ENCODE peak calls at places on chromosome 16, in ten cellular contexts. X is A549, Q is PC-9, W is cardiac muscle cell, P is neural progenitor cell, J is mucosa of descending colon, U is tibial artery, H is endothelial cell, A is pancreas, E is body of pancreas. B is an unnamed sample.

GRCh38 chr16:30028438-30029093 is 2.5 kb downstream of the TLCD3B start:
- DNase-seq in J (no peak), X (no peak), P (peak), A (no peak), Q (peak), E (no peak), W (peak), H (peak), U (no peak), B (no peak)

GRCh38 chr16:53792161-53792951 is 88.4 kb downstream of the FTO start:
- DNase-seq in E (no peak), A (no peak), U (no peak), Q (no peak), J (no peak), W (no peak), X (no peak), H (no peak), P (no peak), B (no peak)

GRCh38 chr16:75241955-75242354 is 9.5 kb downstream of the BCAR1 start:
- DNase-seq in U (no peak), A (no peak), W (no peak), J (no peak), P (no peak), X (no peak), Q (no peak), E (no peak), H (no peak), B (no peak)

GRCh38 chr16:80346160-80346632 is 194.6 kb upstream of the DYNLRB2 start:
- DNase-seq in Q (no peak), H (no peak), J (no peak), A (no peak), X (no peak), W (no peak), U (no peak), P (peak), E (no peak), B (no peak)

GRCh38 chr16:15643453-15644305 is 725 bp upstream of the MARF1 start:
- DNase-seq in U (no peak), P (no peak), J (peak), A (no peak), E (peak), X (peak), Q (peak), H (no peak), W (peak), B (no peak)

GRCh38 chr16:22642689-22643088 is 132.0 kb downstream of the NPIPB5 start:
- DNase-seq in H (no peak), Q (no peak), J (no peak), W (no peak), E (no peak), P (no peak), X (no peak), U (no peak), A (no peak), B (no peak)

GRCh38 chr16:53744449-53744848 is 40.5 kb downstream of the FTO start:
- DNase-seq in X (no peak), U (no peak), Q (peak), H (no peak), J (no peak), E (no peak), P (no peak), W (no peak), A (no peak), B (no peak)

GRCh38 chr16:11112723-11113348 is 143.2 kb downstream of the SOCS1 start:
- DNase-seq in E (peak), A (peak), X (no peak), J (no peak), H (no peak), P (no peak), Q (no peak), W (no peak), U (no peak), B (no peak)

GRCh38 chr16:83842755-83843507 is 35.2 kb downstream of the HSBP1 start:
- DNase-seq in H (no peak), X (no peak), A (no peak), W (no peak), Q (no peak), J (no peak), P (peak), E (no peak), U (no peak), B (no peak)

GRCh38 chr16:27366687-27367462 is 35.1 kb upstream of the IL21R start:
- DNase-seq in E (no peak), H (no peak), Q (no peak), J (no peak), W (no peak), X (no peak), U (no peak), A (no peak), P (no peak), B (no peak)

GRCh38 chr16:66661210-66661560 is 35.4 kb downstream of the CMTM4 start:
- DNase-seq in Q (no peak), H (no peak), X (no peak), W (no peak), J (no peak), P (no peak), A (no peak), E (no peak), U (no peak), B (no peak)

GRCh38 chr16:4693956-4694663 is 748 bp downstream of the NUDT16L1 start:
- DNase-seq in W (peak), U (no peak), X (peak), J (peak), H (peak), A (peak), P (peak), Q (peak), E (peak), B (no peak)

GRCh38 chr16:10552998-10553491 is 27.4 kb downstream of the EMP2 start:
- DNase-seq in P (peak), X (peak), U (peak), E (peak), A (no peak), W (peak), J (peak), Q (peak), H (no peak), B (no peak)

GRCh38 chr16:29816694-29817441 is 916 bp downstream of the PAGR1 start:
- DNase-seq in Q (peak), W (peak), X (peak), E (peak), P (peak), J (peak), U (peak), A (peak), H (peak), B (no peak)

GRCh38 chr16:29316673-29317237 is 89.8 kb downstream of the NPIPB11 start:
- DNase-seq in A (peak), X (no peak), Q (no peak), U (no peak), E (peak), J (no peak), W (no peak), H (no peak), P (no peak), B (no peak)

GRCh38 chr16:48560692-48561091 is 49.3 kb downstream of the N4BP1 start:
- DNase-seq in E (no peak), Q (no peak), J (no peak), P (no peak), U (no peak), A (no peak), W (no peak), H (no peak), X (no peak), B (no peak)

GRCh38 chr16:56425439-56425832 is at the start of gene AMFR:
- DNase-seq in E (peak), J (peak), W (peak), X (peak), H (peak), A (peak), P (peak), Q (peak), U (peak), B (no peak)

GRCh38 chr16:56657555-56658430 is at the start of gene MT1F:
- DNase-seq in U (peak), J (peak), A (peak), E (peak), Q (peak), P (peak), H (no peak), X (peak), W (peak), B (peak)

GRCh38 chr16:74275031-74275636 is 21.5 kb upstream of the PSMD7 start:
- DNase-seq in X (peak), P (no peak), J (no peak), E (no peak), W (peak), Q (no peak), H (no peak), A (no peak), U (no peak), B (no peak)

GRCh38 chr16:28924762-28925385 is at the start of gene RABEP2:
- DNase-seq in X (peak), P (peak), E (peak), U (peak), A (peak), H (peak), W (peak), J (peak), Q (peak), B (peak)

GRCh38 chr16:81715358-81716196 is 63.5 kb upstream of the PLCG2 start:
- DNase-seq in U (no peak), A (no peak), P (no peak), Q (no peak), W (no peak), J (no peak), E (no peak), X (no peak), H (no peak), B (no peak)

GRCh38 chr16:71341881-71342280 is 16.6 kb upstream of the CALB2 start:
- DNase-seq in W (no peak), J (no peak), Q (no peak), X (no peak), U (no peak), A (no peak), P (no peak), H (no peak), E (no peak), B (no peak)

GRCh38 chr16:85757341-85757822 is 6.5 kb upstream of the C16orf74 start:
- DNase-seq in X (no peak), A (no peak), Q (no peak), W (no peak), U (no peak), H (no peak), E (no peak), J (no peak), P (no peak), B (no peak)

GRCh38 chr16:54287758-54288591 is 1.4 kb upstream of the IRX3 start:
- DNase-seq in E (no peak), U (no peak), Q (peak), P (peak), W (peak), A (no peak), X (no peak), J (no peak), H (peak), B (no peak)

GRCh38 chr16:47342055-47342454 is 118.8 kb downstream of the ITFG1 start:
- DNase-seq in P (no peak), H (no peak), X (no peak), U (no peak), E (no peak), A (no peak), J (no peak), W (no peak), Q (no peak), B (no peak)

GRCh38 chr16:23342083-23342640 is 40.1 kb downstream of the SCNN1B start:
- DNase-seq in E (no peak), U (no peak), A (no peak), X (no peak), P (no peak), Q (no peak), J (peak), H (no peak), W (no peak), B (no peak)

GRCh38 chr16:22353188-22353919 is 21.1 kb downstream of the CDR2 start:
- DNase-seq in X (no peak), U (no peak), A (no peak), E (no peak), W (no peak), J (peak), H (no peak), Q (peak), P (no peak), B (no peak)

GRCh38 chr16:911101-911500 is 59.7 kb downstream of the LMF1 start:
- DNase-seq in W (no peak), U (no peak), Q (no peak), P (no peak), H (no peak), J (no peak), X (no peak), A (no peak), E (no peak), B (no peak)

GRCh38 chr16:52407778-52408177 is 139.2 kb downstream of the TOX3 start:
- DNase-seq in A (no peak), W (no peak), J (no peak), E (no peak), P (no peak), Q (no peak), X (no peak), U (no peak), H (no peak), B (no peak)

GRCh38 chr16:838741-839140 is 38.2 kb upstream of the GNG13 start:
- DNase-seq in P (no peak), Q (no peak), E (no peak), H (no peak), X (no peak), A (no peak), W (no peak), J (no peak), U (no peak), B (no peak)

GRCh38 chr16:68993421-68993820 is 112.0 kb upstream of the HAS3 start:
- DNase-seq in Q (no peak), U (no peak), A (no peak), J (no peak), H (no peak), P (no peak), E (no peak), W (no peak), X (no peak), B (no peak)

GRCh38 chr16:68997564-68997963 is 107.9 kb upstream of the HAS3 start:
- DNase-seq in E (no peak), Q (no peak), W (no peak), P (no peak), A (no peak), J (no peak), U (no peak), X (no peak), H (no peak), B (no peak)

GRCh38 chr16:68993885-68994284 is 111.6 kb upstream of the HAS3 start:
- DNase-seq in W (no peak), Q (no peak), X (peak), P (no peak), H (no peak), E (no peak), U (no peak), A (no peak), J (no peak), B (no peak)

GRCh38 chr16:68994324-68994723 is 111.1 kb upstream of the HAS3 start:
- DNase-seq in W (no peak), X (no peak), U (no peak), P (no peak), A (no peak), J (no peak), Q (no peak), H (no peak), E (no peak), B (no peak)

DNA sequence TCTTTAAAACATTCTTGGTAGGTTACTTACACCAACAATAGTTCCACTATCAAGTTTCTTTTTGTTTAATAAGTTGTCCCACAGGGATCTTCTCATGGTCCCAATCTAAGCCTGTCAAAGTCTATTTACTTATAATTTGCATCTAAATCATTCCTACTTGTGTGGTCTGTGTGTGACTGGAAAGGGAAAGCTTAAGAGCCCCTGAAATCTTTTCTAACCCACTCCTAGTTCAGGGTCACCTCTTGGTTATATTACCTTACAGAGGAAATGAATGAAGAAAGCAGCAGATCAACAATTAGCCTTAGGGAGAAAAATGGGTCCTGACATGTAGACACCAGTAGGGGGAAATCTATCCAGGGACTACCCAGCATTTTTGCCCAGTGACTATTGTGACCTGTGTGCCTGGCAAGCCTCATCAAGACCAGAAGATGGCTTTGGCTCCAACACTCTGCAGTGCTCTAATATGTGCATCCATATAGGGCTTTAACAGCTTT is 110.4 kb upstream of the HAS3 start:
- DNase-seq in J (peak), X (peak), W (peak), P (peak), E (no peak), Q (peak), U (no peak), A (no peak), H (peak), B (no peak)
- TF ChIP-seq CTCF in J (no peak), X (peak), W (peak), P (peak), E (peak), Q (peak), U (no peak), A (no peak), H (peak), B (no peak)

GRCh38 chr16:17078950-17079631 is 391.7 kb downstream of the XYLT1 start:
- DNase-seq in J (no peak), Q (no peak), E (no peak), A (no peak), H (no peak), P (no peak), W (no peak), X (no peak), U (no peak), B (no peak)
- TF ChIP-seq CTCF in J (no peak), Q (no peak), E (no peak), A (no peak), H (no peak), P (peak), W (no peak), X (no peak), U (no peak), B (no peak)

DNA sequence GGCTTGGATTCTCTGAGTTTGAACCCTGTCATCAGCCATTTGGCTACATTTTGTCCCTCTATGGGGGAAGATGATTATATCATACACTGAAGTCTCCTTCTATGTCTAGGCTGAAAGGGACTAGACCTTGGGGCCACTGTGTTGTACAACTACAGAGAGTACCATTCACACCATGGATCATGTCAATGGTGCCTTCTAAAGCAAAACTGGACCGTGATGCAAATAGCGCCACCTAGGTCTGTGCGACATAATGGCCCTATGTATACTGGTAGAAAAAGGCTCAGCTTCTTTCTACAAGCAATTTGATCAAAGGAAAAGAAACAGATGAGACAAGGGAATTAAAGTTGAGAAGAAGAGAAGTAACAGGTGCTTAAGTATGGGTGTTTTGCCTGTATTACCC is 100.7 kb downstream of the LYRM1 start:
- DNase-seq in H (peak), U (no peak), E (peak), W (peak), Q (no peak), A (no peak), J (peak), P (peak), X (peak), B (no peak)
- TF ChIP-seq CTCF in H (peak), U (no peak), E (peak), W (peak), Q (peak), A (no peak), J (peak), P (peak), X (peak), B (no peak)

GRCh38 chr16:87231911-87232310 is 85.3 kb downstream of the C16orf95 start:
- DNase-seq in W (no peak), U (no peak), Q (no peak), A (no peak), X (no peak), J (no peak), P (no peak), H (no peak), E (no peak), B (no peak)

GRCh38 chr16:87231295-87231694 is 85.9 kb downstream of the C16orf95 start:
- DNase-seq in X (no peak), E (no peak), A (no peak), H (no peak), P (no peak), W (no peak), Q (no peak), U (no peak), J (no peak), B (no peak)

GRCh38 chr16:87235810-87236515 is 81.2 kb downstream of the C16orf95 start:
- DNase-seq in E (no peak), X (no peak), J (no peak), W (no peak), P (peak), A (no peak), Q (no peak), H (peak), U (no peak), B (no peak)

GRCh38 chr16:87234601-87235000 is 82.6 kb downstream of the C16orf95 start:
- DNase-seq in J (no peak), U (no peak), E (no peak), X (no peak), A (no peak), H (no peak), Q (no peak), P (no peak), W (no peak), B (no peak)

GRCh38 chr16:87233928-87234327 is 83.3 kb downstream of the C16orf95 start:
- DNase-seq in P (peak), U (no peak), W (no peak), X (no peak), H (peak), E (no peak), J (no peak), A (no peak), Q (no peak), B (no peak)
- TF ChIP-seq CTCF in P (peak), U (no peak), W (peak), X (no peak), H (no peak), E (peak), J (no peak), A (no peak), Q (no peak), B (no peak)